ENCODE peak calls at places on chromosomes 13 and 19, in nine cellular contexts. O, Q, G, V, M, K, T, I and X are unnamed samples.

GRCh38 chr13:52787212-52787611 is 47.6 kb upstream of the CNMD start:
- DNase-seq in I (no peak), T (no peak), G (no peak), Q (no peak), M (no peak), V (no peak), O (no peak), K (no peak), X (no peak)

GRCh38 chr19:31451686-31452325 is 102.6 kb upstream of the TSHZ3 start:
- DNase-seq in V (no peak), I (no peak), T (no peak), M (no peak), K (no peak), G (no peak), O (no peak), Q (no peak), X (no peak)

GRCh38 chr19:56946164-56946563 is 105.6 kb upstream of the PEG3 start:
- DNase-seq in Q (no peak), K (no peak), G (no peak), O (no peak), V (no peak), T (no peak), M (no peak), I (peak), X (no peak)

GRCh38 chr13:24087611-24088235 is 72.8 kb upstream of the SPATA13 start:
- DNase-seq in G (no peak), K (no peak), Q (no peak), V (no peak), I (no peak), T (peak), M (no peak), O (peak), X (no peak)

GRCh38 chr19:6717036-6717435 is 3.4 kb downstream of the C3 start:
- DNase-seq in K (no peak), I (no peak), G (no peak), M (no peak), Q (no peak), O (no peak), V (no peak), T (no peak), X (no peak)

GRCh38 chr13:57877596-57877995 is 246.1 kb downstream of the PCDH17 start:
- DNase-seq in V (no peak), T (no peak), G (no peak), K (no peak), O (no peak), M (no peak), I (no peak), Q (no peak), X (no peak)

GRCh38 chr19:49155830-49156346 is 692 bp upstream of the HRC start:
- DNase-seq in O (no peak), G (no peak), K (no peak), V (no peak), T (no peak), Q (no peak), M (no peak), I (no peak), X (no peak)

GRCh38 chr13:50421457-50422130 is 406.4 kb downstream of the KCNRG start:
- DNase-seq in V (no peak), T (no peak), M (no peak), O (no peak), G (no peak), K (no peak), I (no peak), Q (no peak), X (no peak)

GRCh38 chr19:46714523-46715106 is 2.3 kb downstream of the PRKD2 start:
- DNase-seq in M (no peak), I (no peak), G (no peak), V (no peak), O (no peak), T (no peak), Q (peak), K (peak), X (no peak)

GRCh38 chr13:21672811-21673591 is 2.1 kb downstream of the FGF9 start:
- DNase-seq in I (no peak), T (no peak), G (no peak), K (no peak), Q (no peak), V (no peak), M (no peak), O (no peak), X (no peak)

GRCh38 chr19:17530586-17530985 is 19.1 kb downstream of the PGLS start:
- DNase-seq in T (peak), O (no peak), I (no peak), G (no peak), M (no peak), Q (no peak), V (no peak), K (no peak), X (no peak)

GRCh38 chr13:21240586-21240985 is 64.1 kb downstream of the MRPL57 start:
- DNase-seq in K (no peak), O (no peak), G (no peak), I (no peak), T (no peak), V (no peak), M (no peak), Q (no peak), X (peak)

GRCh38 chr19:54282706-54283105 is 1.8 kb upstream of the LILRB2 start:
- DNase-seq in V (no peak), Q (no peak), G (peak), T (no peak), I (no peak), O (no peak), M (no peak), K (no peak), X (no peak)

GRCh38 chr13:80037505-80037888 is 303.4 kb downstream of the SPRY2 start:
- DNase-seq in Q (no peak), M (no peak), I (no peak), G (no peak), O (no peak), T (no peak), K (no peak), V (no peak), X (no peak)

GRCh38 chr13:38730332-38730731 is 43.5 kb downstream of the FREM2 start:
- DNase-seq in Q (no peak), M (no peak), G (no peak), O (no peak), T (no peak), K (no peak), I (no peak), V (no peak), X (no peak)

GRCh38 chr13:113742000-113742441 is 17.0 kb upstream of the TMEM255B start:
- DNase-seq in T (peak), K (no peak), V (peak), Q (no peak), G (no peak), O (peak), M (no peak), I (peak), X (no peak)

GRCh38 chr19:1668048-1668338 is 15.6 kb upstream of the TCF3 start:
- DNase-seq in M (no peak), G (no peak), V (no peak), O (no peak), Q (no peak), I (no peak), K (no peak), T (no peak), X (no peak)
- TF ChIP-seq POLR2AphosphoS5 in M (no peak), G (no peak), V (no peak), O (no peak), Q (no peak), I (no peak), K (no peak), T (no peak), X (no peak)

GRCh38 chr19:2702170-2703076 is at the start of gene GNG7:
- DNase-seq in M (no peak), G (peak), T (peak), V (peak), O (peak), K (peak), Q (peak), I (peak), X (no peak)
- TF ChIP-seq POLR2AphosphoS5 in M (no peak), G (no peak), T (peak), V (peak), O (peak), K (no peak), Q (no peak), I (no peak), X (no peak)

DNA sequence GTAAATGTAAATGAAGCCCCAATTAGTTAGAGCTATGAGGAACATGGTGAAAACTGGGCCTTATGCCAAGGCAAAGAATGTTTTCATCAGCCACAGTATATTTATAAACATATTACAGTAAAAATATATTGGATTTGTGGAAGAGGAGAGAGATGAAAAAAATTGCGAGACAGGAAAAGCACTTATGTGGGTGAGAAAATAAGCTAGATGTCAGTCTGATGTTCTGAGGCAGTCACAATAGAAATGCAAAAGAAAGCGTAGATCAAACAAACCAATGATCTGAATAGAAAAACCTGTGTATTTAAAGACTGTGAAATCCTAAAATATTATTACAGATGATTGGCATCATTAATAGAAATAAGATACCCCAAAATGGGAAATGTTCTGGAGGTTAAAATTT is 1332.5 kb downstream of the SLITRK5 start:
- DNase-seq in K (no peak), G (no peak), I (no peak), M (no peak), O (no peak), Q (no peak), V (no peak), T (no peak), X (no peak)
- TF ChIP-seq POLR2AphosphoS5 in K (no peak), G (no peak), I (no peak), M (no peak), O (no peak), Q (no peak), V (no peak), T (no peak), X (no peak)

GRCh38 chr19:52891336-52891735 is 6.1 kb downstream of the ZNF320 start:
- DNase-seq in G (no peak), M (no peak), Q (no peak), O (no peak), I (no peak), V (no peak), T (no peak), K (no peak), X (no peak)

GRCh38 chr19:52898101-52898500 is 666 bp upstream of the ZNF320 start:
- DNase-seq in T (no peak), K (no peak), G (no peak), I (no peak), V (no peak), O (no peak), M (no peak), Q (no peak), X (no peak)

GRCh38 chr19:52897149-52897935 is at the start of gene ZNF320:
- DNase-seq in O (peak), T (no peak), K (peak), I (peak), V (peak), G (peak), M (peak), Q (peak), X (peak)

GRCh38 chr19:52901842-52902241 is 4.4 kb upstream of the ZNF320 start:
- DNase-seq in V (no peak), I (no peak), T (peak), O (no peak), M (no peak), Q (no peak), K (no peak), G (no peak), X (no peak)

DNA sequence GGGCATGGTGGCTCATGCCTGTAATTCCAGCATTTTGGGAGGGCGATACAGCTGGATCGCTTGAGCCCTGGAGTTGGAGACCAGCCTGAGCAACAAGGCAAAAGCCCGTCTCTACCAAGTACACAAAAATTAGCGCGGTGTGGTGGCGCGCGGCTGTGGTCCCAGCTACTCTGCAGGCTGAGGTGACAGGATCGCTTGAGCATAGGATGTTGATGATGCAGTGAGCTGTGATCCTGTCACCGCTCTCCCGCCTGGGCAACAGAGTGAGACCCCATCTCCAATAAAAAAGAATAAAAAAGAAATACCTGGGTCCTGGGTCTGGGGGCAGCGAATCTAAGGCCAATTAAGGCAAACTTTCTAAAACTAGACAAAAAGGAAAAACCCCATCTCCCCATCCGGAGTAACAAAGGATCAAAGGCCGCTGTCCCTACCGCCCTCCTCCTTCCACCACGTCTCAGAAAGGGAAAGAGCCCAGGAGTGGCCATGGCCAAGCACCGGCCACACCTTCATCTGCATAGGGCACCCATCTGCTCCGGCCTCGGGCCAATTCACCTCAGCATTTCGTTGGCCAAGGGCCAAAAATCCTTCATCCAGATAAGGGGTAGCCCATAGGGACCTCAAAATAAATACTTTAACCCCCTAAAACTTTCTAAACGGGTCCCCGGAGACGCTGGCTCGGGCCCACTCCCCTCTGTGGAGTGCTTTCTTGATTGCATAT is 845 bp downstream of the ZNF320 start:
- DNase-seq in Q (no peak), G (no peak), O (peak), V (no peak), T (no peak), K (peak), I (peak), M (no peak), X (no peak)
- TF ChIP-seq POLR2AphosphoS5 in Q (no peak), G (no peak), O (no peak), V (no peak), T (no peak), K (no peak), I (no peak), M (no peak), X (no peak)

GRCh38 chr19:55494172-55494761 is 6.0 kb downstream of the SSC5D start:
- DNase-seq in M (no peak), V (no peak), I (no peak), G (no peak), O (no peak), K (no peak), T (no peak), Q (no peak), X (no peak)
- TF ChIP-seq POLR2AphosphoS5 in M (no peak), V (no peak), I (no peak), G (no peak), O (no peak), K (no peak), T (no peak), Q (no peak), X (no peak)

GRCh38 chr19:9073806-9074205 is 13.1 kb upstream of the OR1M1 start:
- DNase-seq in V (no peak), O (no peak), I (no peak), M (no peak), G (no peak), Q (no peak), T (no peak), K (no peak), X (no peak)

GRCh38 chr19:9078651-9079050 is 8.2 kb upstream of the OR1M1 start:
- DNase-seq in Q (no peak), O (no peak), V (no peak), I (no peak), G (no peak), M (no peak), T (no peak), K (no peak), X (no peak)

GRCh38 chr19:9076886-9077285 is 10.0 kb upstream of the OR1M1 start:
- DNase-seq in G (no peak), T (no peak), K (no peak), I (no peak), V (no peak), Q (no peak), M (no peak), O (no peak), X (no peak)

GRCh38 chr19:9070066-9070465 is 16.8 kb upstream of the OR1M1 start:
- DNase-seq in Q (no peak), T (no peak), V (no peak), K (no peak), I (no peak), O (no peak), M (no peak), G (no peak), X (no peak)

DNA sequence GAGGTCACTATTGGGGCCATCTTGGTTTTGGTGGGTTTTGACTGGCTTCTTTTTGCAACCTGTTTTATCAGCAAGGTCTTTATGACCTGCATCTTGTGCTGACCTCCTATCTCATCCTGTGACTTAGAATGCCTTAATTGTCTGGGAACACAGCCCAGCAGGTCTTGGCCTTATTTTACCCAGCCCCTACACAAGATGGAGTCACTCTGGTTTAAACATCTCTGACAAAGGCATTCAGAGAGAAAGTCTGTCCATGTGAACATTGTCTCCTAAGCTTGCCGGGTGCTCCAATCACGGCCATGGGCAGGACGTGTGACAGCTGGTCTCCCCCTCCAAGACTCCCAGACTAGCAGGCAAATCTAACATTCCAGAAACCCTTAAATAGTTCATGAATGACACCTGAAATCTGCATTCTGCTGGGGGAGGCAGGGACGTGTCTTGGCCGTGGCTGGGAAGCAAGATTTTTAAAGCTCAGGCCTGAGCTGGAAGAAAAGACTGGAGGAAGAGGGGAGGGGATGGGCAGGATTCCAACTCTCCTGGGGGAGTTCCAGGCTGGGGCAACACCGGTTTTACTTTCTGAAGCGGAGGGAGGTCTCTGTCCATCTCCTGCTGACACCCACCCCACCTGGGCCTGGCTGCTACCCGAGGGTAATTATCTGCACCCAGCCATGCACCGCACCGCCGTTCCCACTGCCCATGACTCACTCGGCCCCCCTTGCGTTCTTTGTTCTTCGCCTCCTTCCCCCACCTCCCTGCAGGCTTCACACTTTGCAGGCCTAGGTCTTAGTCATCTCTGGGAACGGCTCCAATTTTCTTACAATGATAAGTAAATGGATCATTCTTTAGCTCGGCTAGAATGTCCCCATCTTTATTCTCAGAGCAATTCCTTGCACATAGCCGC is 11.5 kb upstream of the OR1M1 start:
- DNase-seq in I (peak), V (peak), G (no peak), T (peak), Q (no peak), K (no peak), O (peak), M (peak), X (peak)
- TF ChIP-seq POLR2AphosphoS5 in I (peak), V (peak), G (no peak), T (no peak), Q (no peak), K (no peak), O (peak), M (no peak), X (no peak)

GRCh38 chr13:77985866-77986636 is 67.4 kb upstream of the EDNRB start:
- DNase-seq in K (no peak), T (no peak), Q (no peak), M (no peak), O (no peak), I (no peak), V (no peak), G (no peak), X (no peak)
- TF ChIP-seq POLR2AphosphoS5 in K (no peak), T (no peak), Q (no peak), M (no peak), O (no peak), I (no peak), V (no peak), G (no peak), X (no peak)

GRCh38 chr13:73623281-73623680 is 510.9 kb downstream of the KLF12 start:
- DNase-seq in I (no peak), T (no peak), K (no peak), O (no peak), Q (no peak), G (no peak), M (no peak), V (no peak), X (no peak)
- TF ChIP-seq POLR2AphosphoS5 in I (no peak), T (no peak), K (no peak), O (no peak), Q (no peak), G (no peak), M (no peak), V (no peak), X (no peak)

GRCh38 chr13:40422588-40423235 is 243.7 kb downstream of the FOXO1 start:
- DNase-seq in V (no peak), M (no peak), O (no peak), I (no peak), Q (no peak), T (no peak), G (no peak), K (no peak), X (no peak)
- TF ChIP-seq POLR2AphosphoS5 in V (no peak), M (no peak), O (no peak), I (no peak), Q (no peak), T (no peak), G (no peak), K (no peak), X (no peak)